ENCODE peak calls at places on chromosomes 3 and 15, in six cellular contexts. S is ACHN; H is brain microvascular endothelial cell; X is naive thymus-derived CD8-positive, alpha-beta T cell; F is HuH-7; B is cardiac fibroblast. D is an unnamed sample.

GRCh38 chr3:121482651-121483050 is 63.1 kb downstream of the POLQ start:
- DNase-seq in X (no peak), F (no peak), H (peak), B (peak), S (peak), D (no peak)

GRCh38 chr3:133992385-133992784 is 37.3 kb downstream of the SLCO2A1 start:
- DNase-seq in H (no peak), B (no peak), S (no peak), F (no peak), X (no peak), D (no peak)

GRCh38 chr3:34646911-34647465 is 848.6 kb downstream of the PDCD6IP start:
- DNase-seq in X (no peak), B (no peak), H (no peak), S (no peak), F (no peak), D (no peak)

GRCh38 chr3:184560992-184561328 is 625 bp upstream of the EPHB3 start:
- DNase-seq in S (no peak), F (no peak), B (no peak), H (no peak), X (no peak), D (no peak)

GRCh38 chr15:70833897-70834765 is 19.8 kb downstream of the LARP6 start:
- DNase-seq in S (peak), B (peak), F (peak), X (no peak), H (peak), D (no peak)

GRCh38 chr3:54665201-54665600 is 262.7 kb downstream of the LRTM1 start:
- DNase-seq in H (no peak), S (no peak), F (no peak), B (no peak), X (no peak), D (no peak)

GRCh38 chr3:128554465-128555097 is 61.6 kb upstream of the GATA2 start:
- DNase-seq in S (no peak), X (no peak), H (no peak), F (no peak), B (no peak), D (no peak)

GRCh38 chr15:67822537-67823370 is 2.6 kb upstream of the SKOR1 start:
- DNase-seq in F (no peak), H (no peak), S (no peak), X (no peak), B (no peak), D (no peak)

GRCh38 chr15:68783226-68784054 is 37.3 kb downstream of the ANP32A start:
- DNase-seq in H (no peak), F (peak), B (peak), S (peak), X (peak), D (no peak)

GRCh38 chr15:82530606-82531379 is 9.5 kb downstream of the RPS17 start:
- DNase-seq in B (peak), X (peak), H (peak), F (peak), S (peak), D (peak)